ENCODE peak calls at places on chromosomes 12 and 14, in four cellular contexts. One of them, this sample, is unnamed.

GRCh38 chr12:4975574-4975973 is 65.9 kb downstream of the KCNA1 start:
- DNase-seq in GM13977: peak
- DNase-seq in upper lobe of right lung: peak
- DNase-seq in fibroblast of pulmonary artery: no peak
- DNase-seq in this sample: peak

GRCh38 chr14:34243401-34243800 is 218.6 kb downstream of the SPTSSA start:
- DNase-seq in GM13977: no peak
- DNase-seq in fibroblast of pulmonary artery: no peak
- DNase-seq in upper lobe of right lung: no peak
- DNase-seq in this sample: no peak

GRCh38 chr12:46886541-46887041 is 60.8 kb upstream of the SLC38A4 start:
- DNase-seq in fibroblast of pulmonary artery: peak
- DNase-seq in GM13977: no peak
- DNase-seq in upper lobe of right lung: no peak
- DNase-seq in this sample: peak

GRCh38 chr14:39268393-39268792 is 34.7 kb downstream of the MIA2 start:
- DNase-seq in fibroblast of pulmonary artery: peak
- DNase-seq in GM13977: no peak
- DNase-seq in upper lobe of right lung: no peak
- DNase-seq in this sample: peak

GRCh38 chr12:130194154-130194553 is 31.9 kb downstream of the FZD10 start:
- DNase-seq in fibroblast of pulmonary artery: no peak
- DNase-seq in GM13977: no peak
- DNase-seq in upper lobe of right lung: no peak
- DNase-seq in this sample: no peak

GRCh38 chr14:33408291-33408690 is 469.6 kb downstream of the NPAS3 start:
- DNase-seq in fibroblast of pulmonary artery: no peak
- DNase-seq in upper lobe of right lung: no peak
- DNase-seq in GM13977: no peak
- DNase-seq in this sample: no peak

GRCh38 chr12:20646239-20646827 is 48.8 kb upstream of the SLCO1C1 start:
- DNase-seq in upper lobe of right lung: no peak
- DNase-seq in GM13977: peak
- DNase-seq in fibroblast of pulmonary artery: peak
- DNase-seq in this sample: peak

GRCh38 chr12:104699489-104700194 is 242.9 kb downstream of the CHST11 start:
- DNase-seq in fibroblast of pulmonary artery: no peak
- DNase-seq in GM13977: peak
- DNase-seq in upper lobe of right lung: no peak
- DNase-seq in this sample: peak

GRCh38 chr14:103188691-103189480 is 65.6 kb downstream of the TNFAIP2 start:
- DNase-seq in GM13977: peak
- DNase-seq in fibroblast of pulmonary artery: peak
- DNase-seq in upper lobe of right lung: peak
- DNase-seq in this sample: no peak

GRCh38 chr14:46580941-46581671 is 70.5 kb downstream of the RPL10L start:
- DNase-seq in fibroblast of pulmonary artery: peak
- DNase-seq in GM13977: peak
- DNase-seq in upper lobe of right lung: no peak
- DNase-seq in this sample: peak

GRCh38 chr12:63994704-63995103 is 150.2 kb downstream of the SRGAP1 start:
- DNase-seq in fibroblast of pulmonary artery: no peak
- DNase-seq in upper lobe of right lung: no peak
- DNase-seq in GM13977: no peak
- DNase-seq in this sample: peak

GRCh38 chr12:13654456-13654855 is 326.9 kb downstream of the GRIN2B start:
- DNase-seq in fibroblast of pulmonary artery: no peak
- DNase-seq in GM13977: no peak
- DNase-seq in upper lobe of right lung: no peak
- DNase-seq in this sample: no peak

GRCh38 chr12:80504389-80505153 is 60.5 kb downstream of the PTPRQ start:
- DNase-seq in GM13977: no peak
- DNase-seq in upper lobe of right lung: no peak
- DNase-seq in fibroblast of pulmonary artery: peak
- DNase-seq in this sample: peak

GRCh38 chr14:75711796-75712211 is 50.8 kb downstream of the TTLL5 start:
- DNase-seq in fibroblast of pulmonary artery: peak
- DNase-seq in GM13977: peak
- DNase-seq in upper lobe of right lung: peak
- DNase-seq in this sample: peak

GRCh38 chr12:110223777-110224378 is 57.2 kb upstream of the ATP2A2 start:
- DNase-seq in fibroblast of pulmonary artery: peak
- DNase-seq in upper lobe of right lung: no peak
- DNase-seq in GM13977: no peak
- DNase-seq in this sample: peak

GRCh38 chr14:50333010-50333409 is 20.9 kb downstream of the DMAC2L start:
- DNase-seq in GM13977: no peak
- DNase-seq in fibroblast of pulmonary artery: peak
- DNase-seq in upper lobe of right lung: no peak
- DNase-seq in this sample: peak

GRCh38 chr14:102729825-102730224 is 47.4 kb upstream of the TRAF3 start:
- DNase-seq in fibroblast of pulmonary artery: no peak
- DNase-seq in GM13977: no peak
- DNase-seq in upper lobe of right lung: no peak
- DNase-seq in this sample: no peak

GRCh38 chr14:59278111-59278510 is 89.6 kb downstream of the DAAM1 start:
- DNase-seq in GM13977: no peak
- DNase-seq in upper lobe of right lung: no peak
- DNase-seq in fibroblast of pulmonary artery: peak
- DNase-seq in this sample: peak

GRCh38 chr14:102185360-102185759 is 45.7 kb downstream of the WDR20 start:
- DNase-seq in GM13977: no peak
- DNase-seq in fibroblast of pulmonary artery: no peak
- DNase-seq in upper lobe of right lung: no peak
- DNase-seq in this sample: no peak

GRCh38 chr12:21992823-21993222 is 51.6 kb upstream of the ABCC9 start:
- DNase-seq in fibroblast of pulmonary artery: no peak
- DNase-seq in upper lobe of right lung: no peak
- DNase-seq in GM13977: no peak
- DNase-seq in this sample: peak

GRCh38 chr12:132588821-132589669 is 21.3 kb downstream of the LRCOL1 start:
- DNase-seq in GM13977: no peak
- DNase-seq in fibroblast of pulmonary artery: no peak
- DNase-seq in upper lobe of right lung: no peak
- DNase-seq in this sample: no peak

GRCh38 chr12:94707892-94708291 is 57.5 kb upstream of the TMCC3 start:
- DNase-seq in upper lobe of right lung: no peak
- DNase-seq in fibroblast of pulmonary artery: peak
- DNase-seq in GM13977: no peak
- DNase-seq in this sample: peak

GRCh38 chr14:61484826-61485584 is 163.6 kb downstream of the PRKCH start:
- DNase-seq in fibroblast of pulmonary artery: no peak
- DNase-seq in GM13977: no peak
- DNase-seq in upper lobe of right lung: no peak
- DNase-seq in this sample: no peak

GRCh38 chr12:51009038-51009437 is 17.1 kb downstream of the SLC11A2 start:
- DNase-seq in fibroblast of pulmonary artery: peak
- DNase-seq in GM13977: no peak
- DNase-seq in upper lobe of right lung: peak
- DNase-seq in this sample: peak

GRCh38 chr12:6954754-6955461 is 3.8 kb downstream of the PTPN6 start:
- DNase-seq in upper lobe of right lung: peak
- DNase-seq in fibroblast of pulmonary artery: no peak
- DNase-seq in GM13977: no peak
- DNase-seq in this sample: no peak

GRCh38 chr12:117047810-117048584 is 51.2 kb downstream of the TESC start:
- DNase-seq in upper lobe of right lung: no peak
- DNase-seq in fibroblast of pulmonary artery: peak
- DNase-seq in GM13977: no peak
- DNase-seq in this sample: peak

GRCh38 chr12:52909256-52909655 is 4.4 kb upstream of the KRT8 start:
- DNase-seq in GM13977: no peak
- DNase-seq in fibroblast of pulmonary artery: no peak
- DNase-seq in upper lobe of right lung: no peak
- DNase-seq in this sample: no peak

GRCh38 chr12:129237881-129238280 is 384.6 kb downstream of the GLT1D1 start:
- DNase-seq in fibroblast of pulmonary artery: no peak
- DNase-seq in upper lobe of right lung: no peak
- DNase-seq in GM13977: no peak
- DNase-seq in this sample: no peak

GRCh38 chr12:109656681-109657262 is 56.9 kb upstream of the FAM222A start:
- DNase-seq in upper lobe of right lung: no peak
- DNase-seq in fibroblast of pulmonary artery: no peak
- DNase-seq in GM13977: no peak
- DNase-seq in this sample: no peak

GRCh38 chr14:89372156-89372555 is 44.9 kb downstream of the FOXN3 start:
- DNase-seq in upper lobe of right lung: no peak
- DNase-seq in fibroblast of pulmonary artery: no peak
- DNase-seq in GM13977: no peak
- DNase-seq in this sample: no peak

GRCh38 chr12:51185171-51185717 is 12.3 kb upstream of the TFCP2 start:
- DNase-seq in fibroblast of pulmonary artery: no peak
- DNase-seq in GM13977: no peak
- DNase-seq in upper lobe of right lung: no peak
- DNase-seq in this sample: no peak

GRCh38 chr12:121630791-121631190 is 4.5 kb downstream of the ORAI1 start:
- DNase-seq in GM13977: no peak
- DNase-seq in upper lobe of right lung: no peak
- DNase-seq in fibroblast of pulmonary artery: no peak
- DNase-seq in this sample: no peak

GRCh38 chr12:121628536-121628935 is 2.2 kb downstream of the ORAI1 start:
- DNase-seq in upper lobe of right lung: no peak
- DNase-seq in GM13977: no peak
- DNase-seq in fibroblast of pulmonary artery: no peak
- DNase-seq in this sample: no peak

GRCh38 chr12:121626853-121627623 is 708 bp downstream of the ORAI1 start:
- DNase-seq in GM13977: peak
- DNase-seq in upper lobe of right lung: peak
- DNase-seq in fibroblast of pulmonary artery: peak
- DNase-seq in this sample: peak

GRCh38 chr12:121628037-121628436 is 1.7 kb downstream of the ORAI1 start:
- DNase-seq in fibroblast of pulmonary artery: no peak
- DNase-seq in GM13977: no peak
- DNase-seq in upper lobe of right lung: no peak
- DNase-seq in this sample: no peak

GRCh38 chr12:121626087-121626852 is at the start of gene ORAI1:
- DNase-seq in fibroblast of pulmonary artery: peak
- DNase-seq in upper lobe of right lung: peak
- DNase-seq in GM13977: peak
- DNase-seq in this sample: peak
- TF ChIP-seq CTCF in fibroblast of pulmonary artery: no peak
- TF ChIP-seq CTCF in upper lobe of right lung: no peak
- TF ChIP-seq CTCF in GM13977: no peak
- TF ChIP-seq CTCF in this sample: no peak

DNA sequence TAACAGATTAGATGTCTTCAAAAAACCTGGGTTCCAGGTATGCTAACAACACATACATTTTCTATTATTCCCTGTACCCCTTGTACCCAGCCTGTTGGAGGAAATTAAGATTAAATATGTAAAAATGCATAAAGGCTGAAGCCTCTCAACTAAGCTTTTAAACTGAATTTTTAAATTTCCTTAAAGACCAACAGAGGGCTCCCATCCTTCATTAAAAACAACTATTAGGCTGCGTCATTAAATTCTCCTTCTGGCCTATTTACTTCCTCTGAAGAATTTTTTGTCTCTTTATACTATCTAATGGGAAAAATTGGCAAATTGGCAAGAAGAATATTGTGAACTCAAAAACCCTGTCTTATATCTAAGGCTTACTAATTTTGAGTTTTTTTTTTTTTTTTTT is 21.8 kb downstream of the SENP1 start:
- DNase-seq in upper lobe of right lung: no peak
- DNase-seq in fibroblast of pulmonary artery: peak
- DNase-seq in GM13977: no peak
- DNase-seq in this sample: peak
- TF ChIP-seq CTCF in upper lobe of right lung: peak
- TF ChIP-seq CTCF in fibroblast of pulmonary artery: peak
- TF ChIP-seq CTCF in GM13977: peak
- TF ChIP-seq CTCF in this sample: peak

DNA sequence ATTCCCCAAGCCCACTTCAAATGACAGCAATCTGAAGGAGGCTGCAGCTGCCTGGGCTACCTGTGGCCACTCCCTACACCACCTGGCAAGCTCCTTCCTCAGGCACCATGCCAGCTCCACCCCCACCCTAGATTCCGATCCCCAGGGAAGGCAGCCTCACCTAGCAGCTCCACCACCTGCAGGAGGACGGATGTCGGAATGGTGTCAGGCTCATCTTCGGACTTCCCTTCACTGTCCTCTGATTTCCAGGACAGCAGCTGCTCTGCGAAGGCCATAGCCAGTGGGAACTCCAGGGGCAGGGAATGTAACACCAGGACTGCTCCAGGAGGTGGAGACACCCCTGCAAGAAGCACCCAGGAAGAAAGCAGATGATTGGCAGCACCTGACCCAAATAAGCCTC is 65.3 kb downstream of the TRAFD1 start:
- DNase-seq in fibroblast of pulmonary artery: no peak
- DNase-seq in GM13977: no peak
- DNase-seq in upper lobe of right lung: peak
- DNase-seq in this sample: no peak
- TF ChIP-seq CTCF in fibroblast of pulmonary artery: no peak
- TF ChIP-seq CTCF in GM13977: no peak
- TF ChIP-seq CTCF in upper lobe of right lung: no peak
- TF ChIP-seq CTCF in this sample: no peak

DNA sequence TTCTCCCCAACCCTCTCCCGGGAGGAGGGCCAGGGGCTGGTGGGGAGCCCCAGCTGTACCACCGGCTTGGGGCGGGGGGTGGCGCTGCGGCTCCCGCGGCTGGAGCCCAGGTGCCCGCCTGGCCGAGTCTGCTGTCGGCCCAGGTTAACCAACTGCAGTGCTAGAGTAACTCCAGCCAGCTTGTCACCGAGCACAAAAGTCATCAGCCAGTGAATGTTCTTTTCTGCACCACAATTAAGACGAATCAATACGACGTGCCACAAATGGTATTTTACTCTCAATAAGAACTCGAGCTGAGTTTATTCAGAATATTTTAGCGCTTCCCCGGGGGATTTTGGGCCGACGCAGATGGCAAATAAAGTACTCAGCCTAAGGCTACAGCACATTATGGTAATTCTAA is 83.3 kb downstream of the BCL11B start:
- DNase-seq in fibroblast of pulmonary artery: no peak
- DNase-seq in GM13977: no peak
- DNase-seq in upper lobe of right lung: no peak
- DNase-seq in this sample: no peak
- TF ChIP-seq CTCF in fibroblast of pulmonary artery: no peak
- TF ChIP-seq CTCF in GM13977: no peak
- TF ChIP-seq CTCF in upper lobe of right lung: no peak
- TF ChIP-seq CTCF in this sample: no peak

DNA sequence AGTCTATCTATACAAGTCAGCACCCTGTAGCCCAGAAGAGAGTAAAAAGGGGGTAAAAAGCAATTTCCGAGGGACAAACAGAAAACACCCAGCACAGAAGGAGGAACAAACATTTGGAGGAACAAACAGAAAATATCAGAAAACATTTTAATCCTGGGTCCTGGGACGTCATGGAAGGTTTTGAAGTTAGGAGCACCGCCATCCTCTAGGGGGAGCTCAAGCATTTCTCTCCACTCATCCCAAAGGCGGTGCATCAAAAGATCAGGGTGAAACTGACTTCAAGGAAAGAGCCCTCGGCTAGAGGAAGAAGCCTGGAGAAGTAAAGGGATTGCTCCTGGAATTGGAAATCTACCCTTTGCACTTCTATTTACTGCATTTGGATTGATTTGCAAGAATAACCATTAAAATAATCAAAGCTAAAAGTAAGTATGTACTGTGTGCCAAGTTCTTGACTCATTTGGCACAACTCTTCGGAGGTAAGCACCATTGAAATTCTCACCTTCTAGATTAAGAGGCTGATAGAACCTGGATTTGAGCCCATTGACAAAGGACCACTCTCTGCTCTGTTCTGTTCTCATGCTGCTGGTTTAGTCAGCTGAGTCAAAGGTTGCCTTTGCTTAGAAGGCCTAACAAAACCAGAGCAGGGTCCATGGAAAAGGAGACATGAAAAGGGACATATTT is 17.2 kb upstream of the POC1B start:
- DNase-seq in upper lobe of right lung: no peak
- DNase-seq in fibroblast of pulmonary artery: peak
- DNase-seq in GM13977: peak
- DNase-seq in this sample: peak
- TF ChIP-seq CTCF in upper lobe of right lung: peak
- TF ChIP-seq CTCF in fibroblast of pulmonary artery: peak
- TF ChIP-seq CTCF in GM13977: peak
- TF ChIP-seq CTCF in this sample: peak